ENCODE peak calls at places on chromosomes 2 and 18, in five cellular contexts. One of them, this sample, is unnamed.
A peak's percentile ranks its signal among the peaks of the same experiment; 100 is the strongest.

GRCh38 chr2:234951386-234952269 is at the start of gene SH3BP4:
- DNase-seq in heart left ventricle: peak; percentile 84
- DNase-seq in right lobe of liver: peak; percentile 94
- DNase-seq in HepG2: peak; percentile 54
- DNase-seq in adrenal gland: peak; percentile 79
- DNase-seq in this sample: peak; percentile 83

GRCh38 chr2:27156739-27157475 is 8.1 kb downstream of the TCF23 start:
- DNase-seq in HepG2: no peak
- DNase-seq in right lobe of liver: no peak
- DNase-seq in heart left ventricle: no peak
- DNase-seq in adrenal gland: no peak
- DNase-seq in this sample: no peak

GRCh38 chr2:199382091-199382490 is 75.6 kb downstream of the SATB2 start:
- DNase-seq in heart left ventricle: no peak
- DNase-seq in HepG2: no peak
- DNase-seq in right lobe of liver: no peak
- DNase-seq in adrenal gland: no peak
- DNase-seq in this sample: no peak

GRCh38 chr18:68150976-68151375 is 563.9 kb downstream of the TMX3 start:
- DNase-seq in adrenal gland: no peak
- DNase-seq in HepG2: no peak
- DNase-seq in heart left ventricle: no peak
- DNase-seq in right lobe of liver: no peak
- DNase-seq in this sample: no peak

GRCh38 chr18:75475228-75475627 is 47.7 kb upstream of the SMIM21 start:
- DNase-seq in right lobe of liver: no peak
- DNase-seq in HepG2: no peak
- DNase-seq in adrenal gland: no peak
- DNase-seq in heart left ventricle: no peak
- DNase-seq in this sample: no peak

GRCh38 chr2:54558188-54558975 is 102.3 kb downstream of the SPTBN1 start:
- DNase-seq in adrenal gland: peak; percentile 86
- DNase-seq in HepG2: peak; percentile 78
- DNase-seq in right lobe of liver: peak; percentile 80
- DNase-seq in heart left ventricle: peak; percentile 49
- DNase-seq in this sample: peak; percentile 56

GRCh38 chr2:8669157-8669852 is 12.6 kb upstream of the ID2 start:
- DNase-seq in heart left ventricle: no peak
- DNase-seq in right lobe of liver: no peak
- DNase-seq in adrenal gland: no peak
- DNase-seq in HepG2: no peak
- DNase-seq in this sample: no peak

GRCh38 chr2:20617081-20617575 is 33.8 kb downstream of the HS1BP3 start:
- DNase-seq in right lobe of liver: peak; percentile 80
- DNase-seq in HepG2: no peak
- DNase-seq in heart left ventricle: peak; percentile 94
- DNase-seq in adrenal gland: peak; percentile 83
- DNase-seq in this sample: peak; percentile 92

GRCh38 chr2:125168442-125168841 is 1143.4 kb downstream of the CNTNAP5 start:
- DNase-seq in heart left ventricle: no peak
- DNase-seq in HepG2: no peak
- DNase-seq in right lobe of liver: no peak
- DNase-seq in adrenal gland: no peak
- DNase-seq in this sample: no peak

GRCh38 chr2:65098741-65099140 is 31.2 kb downstream of the RAB1A start:
- DNase-seq in heart left ventricle: no peak
- DNase-seq in adrenal gland: no peak
- DNase-seq in HepG2: no peak
- DNase-seq in right lobe of liver: no peak
- DNase-seq in this sample: no peak

GRCh38 chr2:96876036-96876810 is 6.3 kb upstream of the SEMA4C start:
- DNase-seq in right lobe of liver: no peak
- DNase-seq in heart left ventricle: no peak
- DNase-seq in HepG2: no peak
- DNase-seq in adrenal gland: no peak
- DNase-seq in this sample: no peak

GRCh38 chr2:61770746-61771145 is 83.1 kb downstream of the FAM161A start:
- DNase-seq in heart left ventricle: no peak
- DNase-seq in HepG2: no peak
- DNase-seq in adrenal gland: no peak
- DNase-seq in right lobe of liver: no peak
- DNase-seq in this sample: no peak

GRCh38 chr2:17589406-17590035 is 49.0 kb downstream of the VSNL1 start:
- DNase-seq in adrenal gland: no peak
- DNase-seq in heart left ventricle: no peak
- DNase-seq in right lobe of liver: no peak
- DNase-seq in HepG2: no peak
- DNase-seq in this sample: no peak

GRCh38 chr2:209476367-209477191 is 52.7 kb downstream of the MAP2 start:
- DNase-seq in right lobe of liver: no peak
- DNase-seq in adrenal gland: no peak
- DNase-seq in HepG2: no peak
- DNase-seq in heart left ventricle: no peak
- DNase-seq in this sample: no peak

GRCh38 chr2:28587526-28588230 is 91.8 kb downstream of the PLB1 start:
- DNase-seq in adrenal gland: no peak
- DNase-seq in heart left ventricle: no peak
- DNase-seq in HepG2: no peak
- DNase-seq in right lobe of liver: no peak
- DNase-seq in this sample: no peak

GRCh38 chr2:10252651-10253050 is 50.1 kb upstream of the HPCAL1 start:
- DNase-seq in right lobe of liver: no peak
- DNase-seq in heart left ventricle: peak; percentile 12
- DNase-seq in adrenal gland: no peak
- DNase-seq in HepG2: no peak
- DNase-seq in this sample: no peak

GRCh38 chr18:61635901-61636528 is 256.8 kb downstream of the RNF152 start:
- DNase-seq in heart left ventricle: peak; percentile 50
- DNase-seq in HepG2: peak; percentile 18
- DNase-seq in adrenal gland: peak; percentile 45
- DNase-seq in right lobe of liver: peak; percentile 69
- DNase-seq in this sample: peak; percentile 61

GRCh38 chr2:96912356-96913116 is 42.7 kb upstream of the SEMA4C start:
- DNase-seq in adrenal gland: no peak
- DNase-seq in HepG2: no peak
- DNase-seq in heart left ventricle: peak; percentile 26
- DNase-seq in right lobe of liver: no peak
- DNase-seq in this sample: no peak

GRCh38 chr2:121888189-121888557 is 132.7 kb downstream of the TSN start:
- DNase-seq in adrenal gland: no peak
- DNase-seq in right lobe of liver: no peak
- DNase-seq in heart left ventricle: no peak
- DNase-seq in HepG2: peak; percentile 35
- DNase-seq in this sample: no peak

GRCh38 chr2:6759689-6760088 is 106.0 kb downstream of the CMPK2 start:
- DNase-seq in adrenal gland: no peak
- DNase-seq in HepG2: no peak
- DNase-seq in heart left ventricle: no peak
- DNase-seq in right lobe of liver: no peak
- DNase-seq in this sample: no peak

GRCh38 chr2:108492364-108492763 is 41.9 kb upstream of the LIMS1 start:
- DNase-seq in right lobe of liver: no peak
- DNase-seq in HepG2: peak; percentile 42
- DNase-seq in adrenal gland: peak; percentile 45
- DNase-seq in heart left ventricle: no peak
- DNase-seq in this sample: no peak

GRCh38 chr18:58049000-58049688 is 5.1 kb downstream of the NEDD4L start:
- DNase-seq in HepG2: no peak
- DNase-seq in right lobe of liver: no peak
- DNase-seq in heart left ventricle: no peak
- DNase-seq in adrenal gland: no peak
- DNase-seq in this sample: no peak

DNA sequence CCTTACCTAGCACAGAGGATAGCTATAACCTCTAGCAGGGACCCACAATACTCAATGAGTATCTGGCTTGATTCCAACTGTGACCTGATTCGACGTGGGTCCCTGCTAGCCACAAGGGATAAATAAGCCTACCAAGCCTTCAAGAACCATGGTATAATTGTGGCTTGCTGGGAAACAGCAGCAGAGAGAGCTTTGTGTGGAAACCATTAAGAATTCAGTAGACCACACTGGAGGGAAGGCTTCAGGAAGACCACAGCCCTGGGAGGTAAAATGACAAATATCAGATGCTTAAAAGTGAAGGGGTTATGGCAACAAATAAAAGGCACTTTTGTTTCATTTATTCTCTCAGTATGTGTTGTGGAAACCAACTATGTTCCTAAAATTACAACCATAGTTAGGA is 82.6 kb upstream of the WIPF1 start:
- DNase-seq in HepG2: no peak
- DNase-seq in heart left ventricle: no peak
- DNase-seq in right lobe of liver: no peak
- DNase-seq in adrenal gland: no peak
- DNase-seq in this sample: no peak
- H3K27me3 ChIP-seq in HepG2: peaks cover 4% of the 10 kb centered on the region
- H3K27me3 ChIP-seq in heart left ventricle: no peaks in the 10 kb centered on the region
- H3K27me3 ChIP-seq in right lobe of liver: no peaks in the 10 kb centered on the region
- H3K27me3 ChIP-seq in adrenal gland: no peaks in the 10 kb centered on the region
- H3K27me3 ChIP-seq in this sample: no peaks in the 10 kb centered on the region

DNA sequence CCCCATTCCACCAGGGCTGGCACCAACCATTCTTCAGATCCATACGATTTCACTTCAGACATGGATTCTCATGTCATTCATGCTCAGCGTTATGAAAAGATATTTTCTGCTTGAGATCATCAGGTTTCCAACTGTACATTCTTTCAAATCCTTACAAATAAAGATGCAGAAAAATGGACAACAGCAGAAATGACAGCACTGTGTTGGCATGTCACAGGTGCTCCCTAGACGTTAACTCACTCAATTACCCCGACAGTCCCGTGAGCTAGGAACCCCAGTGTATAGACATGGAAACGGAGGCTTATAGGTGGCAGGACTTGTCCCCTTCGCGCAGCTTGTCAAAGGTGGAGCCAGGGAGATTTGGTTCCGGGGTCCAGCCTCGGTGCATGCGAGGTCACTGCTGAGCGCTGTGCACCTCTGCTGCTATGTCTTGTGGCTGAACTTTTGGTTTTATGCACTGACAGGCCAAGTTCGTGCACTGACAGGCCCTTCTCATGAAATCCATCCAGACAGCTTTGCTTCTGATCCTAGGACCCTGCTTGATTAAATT is 17.7 kb downstream of the FHL2 start:
- DNase-seq in HepG2: no peak
- DNase-seq in adrenal gland: no peak
- DNase-seq in heart left ventricle: no peak
- DNase-seq in right lobe of liver: no peak
- DNase-seq in this sample: no peak
- TF ChIP-seq POLR2A in HepG2: no peak
- TF ChIP-seq POLR2A in adrenal gland: no peak
- TF ChIP-seq POLR2A in heart left ventricle: no peak
- TF ChIP-seq POLR2A in right lobe of liver: no peak
- TF ChIP-seq POLR2A in this sample: no peak

DNA sequence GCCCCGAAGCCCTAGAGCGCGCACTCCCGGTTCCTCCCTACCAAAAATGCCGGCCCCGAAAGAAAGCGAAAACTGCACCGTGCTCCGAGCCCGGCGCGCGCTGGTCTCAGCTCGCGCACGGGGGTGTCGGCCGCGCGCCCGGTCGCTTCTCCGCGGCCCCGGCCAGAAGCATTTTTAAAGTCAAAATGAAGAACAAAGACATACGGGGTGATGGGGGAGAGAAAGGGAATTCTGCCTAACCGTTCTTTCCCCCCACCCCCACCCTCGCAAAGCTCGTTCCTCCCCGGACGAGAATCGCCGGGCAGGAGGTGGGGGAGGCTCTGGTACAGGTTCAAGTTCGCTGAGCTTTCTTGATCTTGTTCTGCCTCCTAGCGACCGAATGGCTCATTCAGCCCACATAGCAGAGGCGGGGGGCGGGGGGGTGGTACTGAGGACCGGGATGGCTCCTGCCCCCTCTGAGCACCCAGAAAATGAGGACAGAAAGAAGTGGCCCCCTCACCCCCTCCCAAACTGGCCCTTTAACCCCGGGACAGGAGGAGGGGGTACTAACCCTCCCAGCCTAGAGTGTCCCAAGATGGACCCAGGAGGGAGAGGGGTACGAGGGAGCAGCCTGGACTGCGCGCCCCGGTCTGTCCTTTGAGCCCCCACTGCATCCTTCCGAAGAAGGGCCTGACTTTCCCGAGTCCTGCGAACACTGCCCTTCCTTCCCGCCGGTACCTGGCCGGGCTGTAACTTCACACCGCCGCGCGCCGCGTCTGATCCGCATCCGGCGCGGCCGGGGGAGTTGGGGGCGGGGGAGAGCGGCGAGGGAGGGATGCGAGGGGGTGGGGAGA is 3.1 kb downstream of the BCL11A start:
- DNase-seq in right lobe of liver: peak; percentile 75
- DNase-seq in adrenal gland: peak; percentile 88
- DNase-seq in HepG2: peak; percentile 56
- DNase-seq in heart left ventricle: peak; percentile 67
- DNase-seq in this sample: no peak
- H3K27me3 ChIP-seq in right lobe of liver: peaks cover 5% of the 10 kb centered on the region
- H3K27me3 ChIP-seq in adrenal gland: peaks cover 15% of the 10 kb centered on the region
- H3K27me3 ChIP-seq in HepG2: peaks cover 22% of the 10 kb centered on the region
- H3K27me3 ChIP-seq in heart left ventricle: peaks cover 17% of the 10 kb centered on the region
- H3K27me3 ChIP-seq in this sample: peaks cover 7% of the 10 kb centered on the region

GRCh38 chr2:11344342-11344955 is at the start of gene ROCK2:
- DNase-seq in heart left ventricle: peak; percentile 91
- DNase-seq in HepG2: peak; percentile 88
- DNase-seq in right lobe of liver: peak; percentile 93
- DNase-seq in adrenal gland: peak; percentile 88
- DNase-seq in this sample: peak; percentile 91
- TF ChIP-seq POLR2A in heart left ventricle: no peak
- TF ChIP-seq POLR2A in HepG2: peak; percentile 17
- TF ChIP-seq POLR2A in right lobe of liver: peak; percentile 71
- TF ChIP-seq POLR2A in adrenal gland: peak; percentile 45
- TF ChIP-seq POLR2A in this sample: peak; percentile 42

GRCh38 chr2:67834482-67834881 is 228.3 kb downstream of the C1D start:
- DNase-seq in HepG2: no peak
- DNase-seq in right lobe of liver: no peak
- DNase-seq in adrenal gland: no peak
- DNase-seq in heart left ventricle: no peak
- DNase-seq in this sample: no peak

GRCh38 chr2:67839242-67839641 is 223.6 kb downstream of the C1D start:
- DNase-seq in adrenal gland: no peak
- DNase-seq in heart left ventricle: no peak
- DNase-seq in right lobe of liver: no peak
- DNase-seq in HepG2: no peak
- DNase-seq in this sample: no peak

GRCh38 chr2:67838205-67838604 is 224.6 kb downstream of the C1D start:
- DNase-seq in adrenal gland: no peak
- DNase-seq in heart left ventricle: no peak
- DNase-seq in HepG2: no peak
- DNase-seq in right lobe of liver: no peak
- DNase-seq in this sample: no peak

GRCh38 chr2:67835266-67835665 is 227.5 kb downstream of the C1D start:
- DNase-seq in HepG2: no peak
- DNase-seq in heart left ventricle: no peak
- DNase-seq in adrenal gland: no peak
- DNase-seq in right lobe of liver: no peak
- DNase-seq in this sample: no peak

GRCh38 chr2:67836861-67837260 is 225.9 kb downstream of the C1D start:
- DNase-seq in adrenal gland: no peak
- DNase-seq in right lobe of liver: no peak
- DNase-seq in heart left ventricle: no peak
- DNase-seq in HepG2: no peak
- DNase-seq in this sample: no peak
- H3K27me3 ChIP-seq in adrenal gland: no peaks in the 10 kb centered on the region
- H3K27me3 ChIP-seq in right lobe of liver: no peaks in the 10 kb centered on the region
- H3K27me3 ChIP-seq in heart left ventricle: no peaks in the 10 kb centered on the region
- H3K27me3 ChIP-seq in HepG2: no peaks in the 10 kb centered on the region
- H3K27me3 ChIP-seq in this sample: no peaks in the 10 kb centered on the region

This sample was measured in uterus.